ENCODE peak calls at places on chromosomes 7 and 10, in six cellular contexts. One of them, this sample, is unnamed. For H3K9me3, the result is how much of the 10 kb centered on the place peaks cover.

GRCh38 chr7:113698556-113699220 is 220.1 kb downstream of the PPP1R3A start:
- DNase-seq in upper lobe of left lung: no peak
- DNase-seq in breast epithelium: no peak
- DNase-seq in PC-3: peak
- DNase-seq in AG04450: peak
- DNase-seq in left ventricle myocardium inferior: no peak
- DNase-seq in this sample: no peak

GRCh38 chr10:33327750-33328149 is 6.7 kb downstream of the NRP1 start:
- DNase-seq in left ventricle myocardium inferior: no peak
- DNase-seq in AG04450: no peak
- DNase-seq in PC-3: peak
- DNase-seq in upper lobe of left lung: no peak
- DNase-seq in breast epithelium: no peak
- DNase-seq in this sample: no peak

GRCh38 chr7:135692055-135692454 is 29.7 kb downstream of the STMP1 start:
- DNase-seq in AG04450: no peak
- DNase-seq in PC-3: no peak
- DNase-seq in breast epithelium: no peak
- DNase-seq in left ventricle myocardium inferior: no peak
- DNase-seq in upper lobe of left lung: no peak
- DNase-seq in this sample: no peak

GRCh38 chr10:34907743-34908425 is 92.8 kb upstream of the PARD3 start:
- DNase-seq in breast epithelium: no peak
- DNase-seq in PC-3: no peak
- DNase-seq in AG04450: no peak
- DNase-seq in upper lobe of left lung: no peak
- DNase-seq in left ventricle myocardium inferior: no peak
- DNase-seq in this sample: no peak

GRCh38 chr10:86699541-86699940 is 31.2 kb downstream of the LDB3 start:
- DNase-seq in breast epithelium: no peak
- DNase-seq in AG04450: no peak
- DNase-seq in left ventricle myocardium inferior: no peak
- DNase-seq in PC-3: no peak
- DNase-seq in upper lobe of left lung: no peak
- DNase-seq in this sample: no peak

GRCh38 chr10:122336961-122337360 is 37.5 kb upstream of the PLEKHA1 start:
- DNase-seq in breast epithelium: no peak
- DNase-seq in upper lobe of left lung: no peak
- DNase-seq in left ventricle myocardium inferior: no peak
- DNase-seq in AG04450: no peak
- DNase-seq in PC-3: no peak
- DNase-seq in this sample: no peak

GRCh38 chr10:4344544-4344994 is 481.4 kb upstream of the AKR1E2 start:
- DNase-seq in upper lobe of left lung: peak
- DNase-seq in AG04450: peak
- DNase-seq in breast epithelium: peak
- DNase-seq in PC-3: peak
- DNase-seq in left ventricle myocardium inferior: peak
- DNase-seq in this sample: no peak

GRCh38 chr7:106465704-106466468 is 181.1 kb upstream of the NAMPT start:
- DNase-seq in left ventricle myocardium inferior: no peak
- DNase-seq in upper lobe of left lung: no peak
- DNase-seq in breast epithelium: no peak
- DNase-seq in PC-3: no peak
- DNase-seq in AG04450: no peak
- DNase-seq in this sample: no peak

GRCh38 chr10:11886851-11887250 is 63.7 kb downstream of the PROSER2 start:
- DNase-seq in breast epithelium: no peak
- DNase-seq in left ventricle myocardium inferior: no peak
- DNase-seq in AG04450: no peak
- DNase-seq in PC-3: peak
- DNase-seq in upper lobe of left lung: no peak
- DNase-seq in this sample: no peak

GRCh38 chr7:115210552-115210951 is 288.7 kb downstream of the MDFIC start:
- DNase-seq in PC-3: no peak
- DNase-seq in breast epithelium: no peak
- DNase-seq in AG04450: no peak
- DNase-seq in upper lobe of left lung: no peak
- DNase-seq in left ventricle myocardium inferior: no peak
- DNase-seq in this sample: no peak

GRCh38 chr10:14063531-14064317 is 267.0 kb downstream of the FRMD4A start:
- DNase-seq in PC-3: no peak
- DNase-seq in breast epithelium: no peak
- DNase-seq in AG04450: peak
- DNase-seq in left ventricle myocardium inferior: no peak
- DNase-seq in upper lobe of left lung: peak
- DNase-seq in this sample: no peak

GRCh38 chr10:126013489-126014281 is 117.3 kb downstream of the FANK1 start:
- DNase-seq in PC-3: peak
- DNase-seq in breast epithelium: no peak
- DNase-seq in upper lobe of left lung: no peak
- DNase-seq in AG04450: peak
- DNase-seq in left ventricle myocardium inferior: no peak
- DNase-seq in this sample: no peak

GRCh38 chr10:32956365-32957197 is 1.4 kb downstream of the ITGB1 start:
- DNase-seq in breast epithelium: no peak
- DNase-seq in left ventricle myocardium inferior: no peak
- DNase-seq in PC-3: peak
- DNase-seq in AG04450: no peak
- DNase-seq in upper lobe of left lung: no peak
- DNase-seq in this sample: no peak

GRCh38 chr7:46545790-46546189 is 624.7 kb upstream of the IGFBP3 start:
- DNase-seq in breast epithelium: no peak
- DNase-seq in left ventricle myocardium inferior: no peak
- DNase-seq in upper lobe of left lung: no peak
- DNase-seq in PC-3: peak
- DNase-seq in AG04450: peak
- DNase-seq in this sample: no peak

GRCh38 chr10:74957199-74958084 is 131.0 kb downstream of the KAT6B start:
- DNase-seq in AG04450: no peak
- DNase-seq in PC-3: no peak
- DNase-seq in left ventricle myocardium inferior: no peak
- DNase-seq in breast epithelium: no peak
- DNase-seq in upper lobe of left lung: no peak
- DNase-seq in this sample: no peak

GRCh38 chr10:68105820-68106219 is 3.5 kb upstream of the MYPN start:
- DNase-seq in PC-3: peak
- DNase-seq in AG04450: no peak
- DNase-seq in left ventricle myocardium inferior: no peak
- DNase-seq in upper lobe of left lung: no peak
- DNase-seq in breast epithelium: no peak
- DNase-seq in this sample: no peak

GRCh38 chr10:71620642-71621041 is 98.9 kb downstream of the C10orf105 start:
- DNase-seq in upper lobe of left lung: no peak
- DNase-seq in breast epithelium: no peak
- DNase-seq in AG04450: no peak
- DNase-seq in left ventricle myocardium inferior: no peak
- DNase-seq in PC-3: no peak
- DNase-seq in this sample: no peak

GRCh38 chr7:50674299-50674698 is 108.4 kb downstream of the GRB10 start:
- DNase-seq in breast epithelium: no peak
- DNase-seq in upper lobe of left lung: no peak
- DNase-seq in AG04450: no peak
- DNase-seq in PC-3: no peak
- DNase-seq in left ventricle myocardium inferior: no peak
- DNase-seq in this sample: no peak

GRCh38 chr7:136976504-136977251 is 108.2 kb downstream of the CHRM2 start:
- DNase-seq in left ventricle myocardium inferior: no peak
- DNase-seq in AG04450: no peak
- DNase-seq in PC-3: no peak
- DNase-seq in upper lobe of left lung: no peak
- DNase-seq in breast epithelium: no peak
- DNase-seq in this sample: no peak

GRCh38 chr7:408651-409343 is 110.8 kb downstream of the PDGFA start:
- DNase-seq in breast epithelium: no peak
- DNase-seq in upper lobe of left lung: no peak
- DNase-seq in left ventricle myocardium inferior: no peak
- DNase-seq in AG04450: no peak
- DNase-seq in PC-3: no peak
- DNase-seq in this sample: no peak

GRCh38 chr10:42864575-42864974 is 82.0 kb downstream of the BMS1 start:
- DNase-seq in left ventricle myocardium inferior: no peak
- DNase-seq in upper lobe of left lung: no peak
- DNase-seq in AG04450: no peak
- DNase-seq in breast epithelium: no peak
- DNase-seq in PC-3: peak
- DNase-seq in this sample: no peak

GRCh38 chr10:37634351-37634880 is 223.0 kb downstream of the ZNF248 start:
- DNase-seq in breast epithelium: no peak
- DNase-seq in AG04450: no peak
- DNase-seq in left ventricle myocardium inferior: no peak
- DNase-seq in upper lobe of left lung: no peak
- DNase-seq in PC-3: no peak
- DNase-seq in this sample: no peak

GRCh38 chr10:37640301-37640700 is 217.1 kb downstream of the ZNF248 start:
- DNase-seq in PC-3: no peak
- DNase-seq in upper lobe of left lung: no peak
- DNase-seq in left ventricle myocardium inferior: no peak
- DNase-seq in breast epithelium: no peak
- DNase-seq in AG04450: no peak
- DNase-seq in this sample: no peak

GRCh38 chr10:37643187-37643586 is 214.2 kb downstream of the ZNF248 start:
- DNase-seq in upper lobe of left lung: no peak
- DNase-seq in breast epithelium: no peak
- DNase-seq in AG04450: no peak
- DNase-seq in left ventricle myocardium inferior: no peak
- DNase-seq in PC-3: no peak
- DNase-seq in this sample: no peak

GRCh38 chr10:37638569-37638968 is 218.8 kb downstream of the ZNF248 start:
- DNase-seq in upper lobe of left lung: no peak
- DNase-seq in breast epithelium: no peak
- DNase-seq in left ventricle myocardium inferior: no peak
- DNase-seq in AG04450: no peak
- DNase-seq in PC-3: no peak
- DNase-seq in this sample: no peak

DNA sequence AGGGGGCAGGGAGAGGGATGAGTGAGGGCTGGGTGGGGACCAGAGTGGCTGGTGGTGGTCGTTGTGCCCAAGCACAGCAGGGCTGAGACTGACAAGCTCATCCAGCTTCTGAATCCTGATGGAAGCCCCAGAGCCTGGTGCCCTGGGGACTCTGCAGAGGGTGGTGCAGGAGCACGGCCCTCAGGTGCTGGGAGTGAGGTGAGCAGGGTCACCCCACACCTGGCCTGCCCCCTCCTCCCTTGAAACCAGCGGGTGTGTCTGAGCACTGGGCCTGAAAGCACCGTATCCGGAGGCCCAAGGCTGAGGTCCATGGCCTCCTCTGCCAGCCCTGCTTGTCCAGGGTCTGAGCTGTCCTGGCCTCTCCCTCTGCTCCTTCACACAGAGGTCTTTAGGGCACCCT is 218.2 kb downstream of the ZNF248 start:
- DNase-seq in left ventricle myocardium inferior: no peak
- DNase-seq in PC-3: no peak
- DNase-seq in AG04450: no peak
- DNase-seq in upper lobe of left lung: no peak
- DNase-seq in breast epithelium: no peak
- DNase-seq in this sample: no peak
- H3K9me3 ChIP-seq in left ventricle myocardium inferior: under half
- H3K9me3 ChIP-seq in PC-3: under half
- H3K9me3 ChIP-seq in AG04450: under half
- H3K9me3 ChIP-seq in upper lobe of left lung: under half
- H3K9me3 ChIP-seq in breast epithelium: under half
- H3K9me3 ChIP-seq in this sample: under half

DNA sequence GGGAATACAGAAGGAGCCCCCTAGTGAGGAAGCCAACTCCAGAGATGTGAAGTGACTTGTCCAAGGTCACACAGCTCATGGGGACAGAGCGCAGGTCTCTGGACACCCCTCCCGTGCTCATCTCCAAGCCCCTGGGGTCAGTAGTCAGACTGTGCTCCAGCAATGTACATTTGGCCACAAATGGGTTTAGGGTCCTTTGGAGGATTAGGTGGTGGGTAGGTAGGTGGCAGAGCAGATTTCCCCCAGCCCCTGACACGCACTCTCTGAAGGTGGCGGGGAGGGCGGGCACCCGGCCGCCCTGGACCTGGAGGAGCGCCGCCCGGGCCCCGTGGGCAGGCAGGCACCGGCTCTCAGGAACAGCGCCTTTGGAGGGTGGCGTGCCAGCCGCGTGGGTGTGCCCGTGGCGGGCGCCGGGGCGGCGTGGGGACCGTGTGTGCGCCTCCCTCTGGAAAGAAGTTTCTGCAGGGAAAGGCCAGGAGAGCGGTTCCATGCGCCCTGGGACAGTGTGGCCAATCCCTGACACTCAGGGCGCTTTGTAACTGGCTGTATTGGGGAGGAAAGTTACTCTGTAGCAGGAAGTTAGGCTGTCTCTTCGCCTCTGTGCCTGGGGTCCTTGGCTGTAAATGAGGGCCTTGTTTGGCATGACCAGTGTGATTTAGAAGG is 1.0 kb downstream of the WIPF3 start:
- DNase-seq in upper lobe of left lung: no peak
- DNase-seq in left ventricle myocardium inferior: peak
- DNase-seq in PC-3: peak
- DNase-seq in AG04450: no peak
- DNase-seq in breast epithelium: no peak
- DNase-seq in this sample: no peak
- H3K4me3 ChIP-seq in upper lobe of left lung: peak
- H3K4me3 ChIP-seq in left ventricle myocardium inferior: peak
- H3K4me3 ChIP-seq in PC-3: peak
- H3K4me3 ChIP-seq in AG04450: no peak
- H3K4me3 ChIP-seq in breast epithelium: peak
- H3K4me3 ChIP-seq in this sample: peak

DNA sequence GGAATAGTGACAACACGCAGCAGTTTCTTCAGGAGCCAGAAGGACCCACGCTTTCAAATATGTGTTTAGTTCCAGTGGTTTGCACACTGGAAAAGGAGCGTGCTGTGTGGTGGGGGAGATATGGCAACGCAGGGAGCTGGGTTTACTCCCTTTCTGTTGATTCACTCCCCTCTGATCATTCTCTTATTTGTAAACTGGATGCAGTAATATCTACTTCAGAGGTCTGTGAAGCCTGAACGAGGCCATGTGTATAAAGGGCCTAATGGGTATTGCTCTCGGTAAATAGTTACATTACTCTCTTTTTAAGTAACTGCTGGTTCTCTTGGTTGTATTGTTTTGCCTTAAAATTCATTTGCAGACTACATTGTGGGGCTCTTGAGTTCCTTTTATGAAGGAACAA is 19.2 kb downstream of the RBM17 start:
- DNase-seq in upper lobe of left lung: no peak
- DNase-seq in left ventricle myocardium inferior: no peak
- DNase-seq in AG04450: no peak
- DNase-seq in PC-3: no peak
- DNase-seq in breast epithelium: no peak
- DNase-seq in this sample: no peak
- H3K27ac ChIP-seq in upper lobe of left lung: no peak
- H3K27ac ChIP-seq in left ventricle myocardium inferior: no peak
- H3K27ac ChIP-seq in AG04450: no peak
- H3K27ac ChIP-seq in PC-3: no peak
- H3K27ac ChIP-seq in breast epithelium: no peak
- H3K27ac ChIP-seq in this sample: no peak

DNA sequence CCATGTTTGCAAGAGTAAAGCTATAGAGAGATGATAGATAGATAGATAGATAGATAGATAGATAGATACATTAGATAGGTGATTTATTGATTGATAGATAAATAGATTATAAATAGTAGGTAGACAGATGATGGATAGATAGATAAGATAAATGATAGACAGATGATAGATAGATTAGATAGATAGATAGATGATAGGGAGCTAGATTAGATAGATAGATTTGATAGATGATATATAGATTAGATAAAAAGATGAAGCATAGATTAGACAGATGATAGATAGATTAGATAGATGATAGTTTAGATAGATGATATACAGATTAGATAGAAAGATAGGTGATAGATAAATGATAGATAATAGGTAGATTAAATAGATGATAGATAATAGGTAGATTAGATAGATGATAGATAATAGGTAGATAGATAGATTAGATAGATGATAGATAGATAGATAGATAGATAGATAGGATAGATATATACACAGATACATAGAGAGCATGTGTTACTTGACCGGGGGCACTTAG is 243.3 kb upstream of the FOXK1 start:
- DNase-seq in breast epithelium: no peak
- DNase-seq in PC-3: no peak
- DNase-seq in AG04450: no peak
- DNase-seq in upper lobe of left lung: no peak
- DNase-seq in left ventricle myocardium inferior: no peak
- DNase-seq in this sample: no peak
- H3K9me3 ChIP-seq in breast epithelium: under half
- H3K9me3 ChIP-seq in PC-3: under half
- H3K9me3 ChIP-seq in AG04450: under half
- H3K9me3 ChIP-seq in upper lobe of left lung: under half
- H3K9me3 ChIP-seq in left ventricle myocardium inferior: under half
- H3K9me3 ChIP-seq in this sample: under half